ENCODE peak calls at places on chromosomes 11 and 22, in eight cellular contexts. One of them, this sample, is unnamed.

GRCh38 chr11:86440305-86440716 is 65.6 kb downstream of the CCDC81 start:
- DNase-seq in T47D: no peak
- DNase-seq in hypothalamus: no peak
- DNase-seq in putamen: no peak
- DNase-seq in HFFc6: no peak
- DNase-seq in NCI-H1105 treated with DMSO at 0.1 percent for 48 hours: no peak
- DNase-seq in spleen: no peak
- DNase-seq in kidney glomerular epithelial cell: no peak
- DNase-seq in this sample: no peak

GRCh38 chr22:49292909-49293308 is 534.8 kb downstream of the BRD1 start:
- DNase-seq in T47D: no peak
- DNase-seq in hypothalamus: no peak
- DNase-seq in putamen: no peak
- DNase-seq in HFFc6: no peak
- DNase-seq in NCI-H1105 treated with DMSO at 0.1 percent for 48 hours: no peak
- DNase-seq in spleen: no peak
- DNase-seq in kidney glomerular epithelial cell: no peak
- DNase-seq in this sample: peak; percentile 14

GRCh38 chr11:86245369-86246292 is 1.1 kb downstream of the EED start:
- DNase-seq in T47D: no peak
- DNase-seq in hypothalamus: peak; percentile 35
- DNase-seq in putamen: no peak
- DNase-seq in HFFc6: no peak
- DNase-seq in NCI-H1105 treated with DMSO at 0.1 percent for 48 hours: peak; percentile 70
- DNase-seq in spleen: peak; percentile 79
- DNase-seq in kidney glomerular epithelial cell: no peak
- DNase-seq in this sample: no peak

GRCh38 chr11:72446929-72447753 is 12.8 kb upstream of the CLPB start:
- DNase-seq in T47D: peak; percentile 57
- DNase-seq in hypothalamus: no peak
- DNase-seq in putamen: peak; percentile 40
- DNase-seq in HFFc6: peak; percentile 78
- DNase-seq in NCI-H1105 treated with DMSO at 0.1 percent for 48 hours: peak; percentile 75
- DNase-seq in spleen: no peak
- DNase-seq in kidney glomerular epithelial cell: peak; percentile 76
- DNase-seq in this sample: no peak

GRCh38 chr22:50220603-50221409 is 20.0 kb downstream of the SELENOO start:
- DNase-seq in T47D: no peak
- DNase-seq in hypothalamus: no peak
- DNase-seq in putamen: no peak
- DNase-seq in HFFc6: no peak
- DNase-seq in NCI-H1105 treated with DMSO at 0.1 percent for 48 hours: no peak
- DNase-seq in spleen: no peak
- DNase-seq in kidney glomerular epithelial cell: no peak
- DNase-seq in this sample: peak; percentile 92

GRCh38 chr11:75768909-75769771 is 562 bp downstream of the DGAT2 start:
- DNase-seq in T47D: peak; percentile 23
- DNase-seq in hypothalamus: no peak
- DNase-seq in putamen: peak; percentile 49
- DNase-seq in HFFc6: no peak
- DNase-seq in NCI-H1105 treated with DMSO at 0.1 percent for 48 hours: peak; percentile 11
- DNase-seq in spleen: no peak
- DNase-seq in kidney glomerular epithelial cell: no peak
- DNase-seq in this sample: no peak

GRCh38 chr11:107691003-107691402 is 20.9 kb downstream of the SLN start:
- DNase-seq in T47D: no peak
- DNase-seq in hypothalamus: no peak
- DNase-seq in putamen: no peak
- DNase-seq in HFFc6: peak; percentile 30
- DNase-seq in NCI-H1105 treated with DMSO at 0.1 percent for 48 hours: no peak
- DNase-seq in spleen: no peak
- DNase-seq in kidney glomerular epithelial cell: peak; percentile 19
- DNase-seq in this sample: no peak

GRCh38 chr11:11148104-11148509 is 204.9 kb downstream of the CSNK2A3 start:
- DNase-seq in T47D: peak; percentile 39
- DNase-seq in hypothalamus: peak; percentile 34
- DNase-seq in putamen: peak; percentile 53
- DNase-seq in HFFc6: peak; percentile 85
- DNase-seq in NCI-H1105 treated with DMSO at 0.1 percent for 48 hours: no peak
- DNase-seq in spleen: no peak
- DNase-seq in kidney glomerular epithelial cell: peak; percentile 76
- DNase-seq in this sample: no peak

GRCh38 chr11:17547932-17548331 is 873 bp downstream of the OTOG start:
- DNase-seq in T47D: no peak
- DNase-seq in hypothalamus: no peak
- DNase-seq in putamen: no peak
- DNase-seq in HFFc6: no peak
- DNase-seq in NCI-H1105 treated with DMSO at 0.1 percent for 48 hours: no peak
- DNase-seq in spleen: no peak
- DNase-seq in kidney glomerular epithelial cell: no peak
- DNase-seq in this sample: no peak

GRCh38 chr22:20993304-20994127 is 8.4 kb downstream of the THAP7 start:
- DNase-seq in T47D: no peak
- DNase-seq in hypothalamus: no peak
- DNase-seq in putamen: no peak
- DNase-seq in HFFc6: no peak
- DNase-seq in NCI-H1105 treated with DMSO at 0.1 percent for 48 hours: no peak
- DNase-seq in spleen: no peak
- DNase-seq in kidney glomerular epithelial cell: no peak
- DNase-seq in this sample: peak; percentile 91

GRCh38 chr22:36386351-36386899 is 1.3 kb downstream of the MYH9 start:
- DNase-seq in T47D: no peak
- DNase-seq in hypothalamus: peak; percentile 30
- DNase-seq in putamen: peak; percentile 15
- DNase-seq in HFFc6: peak; percentile 40
- DNase-seq in NCI-H1105 treated with DMSO at 0.1 percent for 48 hours: no peak
- DNase-seq in spleen: peak; percentile 89
- DNase-seq in kidney glomerular epithelial cell: peak; percentile 84
- DNase-seq in this sample: no peak

GRCh38 chr11:68961245-68961644 is 19.5 kb downstream of the MRGPRD start:
- DNase-seq in T47D: no peak
- DNase-seq in hypothalamus: no peak
- DNase-seq in putamen: no peak
- DNase-seq in HFFc6: no peak
- DNase-seq in NCI-H1105 treated with DMSO at 0.1 percent for 48 hours: no peak
- DNase-seq in spleen: peak; percentile 37
- DNase-seq in kidney glomerular epithelial cell: no peak
- DNase-seq in this sample: peak; percentile 68

GRCh38 chr11:93532285-93532789 is 10.9 kb downstream of the SMCO4 start:
- DNase-seq in T47D: no peak
- DNase-seq in hypothalamus: no peak
- DNase-seq in putamen: no peak
- DNase-seq in HFFc6: no peak
- DNase-seq in NCI-H1105 treated with DMSO at 0.1 percent for 48 hours: no peak
- DNase-seq in spleen: no peak
- DNase-seq in kidney glomerular epithelial cell: no peak
- DNase-seq in this sample: no peak

GRCh38 chr11:103537904-103538502 is 428.8 kb downstream of the DYNC2H1 start:
- DNase-seq in T47D: no peak
- DNase-seq in hypothalamus: no peak
- DNase-seq in putamen: no peak
- DNase-seq in HFFc6: peak; percentile 54
- DNase-seq in NCI-H1105 treated with DMSO at 0.1 percent for 48 hours: no peak
- DNase-seq in spleen: no peak
- DNase-seq in kidney glomerular epithelial cell: no peak
- DNase-seq in this sample: no peak

GRCh38 chr11:45935349-45936064 is 13.1 kb downstream of the LARGE2 start:
- DNase-seq in T47D: no peak
- DNase-seq in hypothalamus: no peak
- DNase-seq in putamen: no peak
- DNase-seq in HFFc6: no peak
- DNase-seq in NCI-H1105 treated with DMSO at 0.1 percent for 48 hours: no peak
- DNase-seq in spleen: peak; percentile 56
- DNase-seq in kidney glomerular epithelial cell: no peak
- DNase-seq in this sample: no peak

GRCh38 chr11:14902650-14903350 is 10.8 kb upstream of the CYP2R1 start:
- DNase-seq in T47D: no peak
- DNase-seq in hypothalamus: no peak
- DNase-seq in putamen: no peak
- DNase-seq in HFFc6: peak; percentile 35
- DNase-seq in NCI-H1105 treated with DMSO at 0.1 percent for 48 hours: peak; percentile 22
- DNase-seq in spleen: no peak
- DNase-seq in kidney glomerular epithelial cell: peak; percentile 58
- DNase-seq in this sample: no peak

GRCh38 chr22:35995345-35995744 is 33.3 kb downstream of the RBFOX2 start:
- DNase-seq in T47D: no peak
- DNase-seq in hypothalamus: no peak
- DNase-seq in putamen: no peak
- DNase-seq in HFFc6: no peak
- DNase-seq in NCI-H1105 treated with DMSO at 0.1 percent for 48 hours: no peak
- DNase-seq in spleen: no peak
- DNase-seq in kidney glomerular epithelial cell: no peak
- DNase-seq in this sample: no peak

This sample was measured in chondrocyte.